ENCODE peak calls at places on chromosomes 1 and 21, in seven cellular contexts. J is heart left ventricle, G is GM12878, M is stomach, E is right lobe of liver, D is breast epithelium, Y is Peyer's patch. S is an unnamed sample.
A peak's percentile ranks its signal among the peaks of the same experiment; 100 is the strongest.

GRCh38 chr1:165327538-165327937 is 29.0 kb downstream of the LMX1A start:
- DNase-seq in J (no peak), G (no peak), M (no peak), E (no peak), D (no peak), Y (no peak), S (no peak)

GRCh38 chr1:107141491-107142369 is 891 bp downstream of the NTNG1 start:
- DNase-seq in J (no peak), G (no peak), M (no peak), E (no peak), D (no peak), Y (peak; percentile 40), S (no peak)

GRCh38 chr21:14493731-14494130 is 52.4 kb downstream of the SAMSN1 start:
- DNase-seq in J (no peak), G (no peak), M (no peak), E (no peak), D (no peak), Y (no peak), S (no peak)

GRCh38 chr1:43585596-43585995 is 54.9 kb downstream of the PTPRF start:
- DNase-seq in J (no peak), G (no peak), M (no peak), E (no peak), D (no peak), Y (peak; percentile 70), S (no peak)

GRCh38 chr1:203322480-203323179 is 17.3 kb downstream of the BTG2 start:
- DNase-seq in J (peak; percentile 46), G (no peak), M (peak; percentile 59), E (no peak), D (peak; percentile 68), Y (no peak), S (no peak)

GRCh38 chr1:54927475-54928240 is 40.7 kb upstream of the DHCR24 start:
- DNase-seq in J (peak; percentile 72), G (no peak), M (peak; percentile 35), E (no peak), D (peak; percentile 37), Y (no peak), S (peak; percentile 86)

GRCh38 chr1:6512245-6512907 is 20.9 kb upstream of the PLEKHG5 start:
- DNase-seq in J (no peak), G (no peak), M (no peak), E (peak; percentile 45), D (no peak), Y (no peak), S (no peak)

GRCh38 chr21:39121600-39122355 is 61.5 kb downstream of the PSMG1 start:
- DNase-seq in J (no peak), G (no peak), M (no peak), E (no peak), D (no peak), Y (no peak), S (no peak)

GRCh38 chr1:154810571-154810970 is 59.5 kb downstream of the KCNN3 start:
- DNase-seq in J (no peak), G (no peak), M (no peak), E (no peak), D (no peak), Y (no peak), S (no peak)

GRCh38 chr1:212260557-212261342 is 24.5 kb upstream of the PPP2R5A start:
- DNase-seq in J (no peak), G (no peak), M (no peak), E (no peak), D (peak; percentile 39), Y (no peak), S (no peak)

GRCh38 chr1:244757091-244757939 is 78.1 kb upstream of the COX20 start:
- DNase-seq in J (no peak), G (no peak), M (peak; percentile 40), E (no peak), D (no peak), Y (no peak), S (no peak)

GRCh38 chr1:109299087-109299983 is 7.5 kb downstream of the MYBPHL start:
- DNase-seq in J (peak; percentile 77), G (no peak), M (no peak), E (no peak), D (peak; percentile 88), Y (no peak), S (peak; percentile 63)

GRCh38 chr1:87113313-87113712 is 198.9 kb downstream of the HS2ST1 start:
- DNase-seq in J (no peak), G (no peak), M (no peak), E (no peak), D (no peak), Y (no peak), S (no peak)

GRCh38 chr1:173476197-173476663 is 905 bp upstream of the PRDX6 start:
- DNase-seq in J (no peak), G (no peak), M (no peak), E (no peak), D (no peak), Y (no peak), S (no peak)

GRCh38 chr1:47257224-47257623 is 25.2 kb upstream of the TAL1 start:
- DNase-seq in J (no peak), G (no peak), M (no peak), E (no peak), D (no peak), Y (no peak), S (no peak)

GRCh38 chr1:234176000-234176399 is 197.3 kb upstream of the COA6 start:
- DNase-seq in J (no peak), G (no peak), M (no peak), E (no peak), D (no peak), Y (no peak), S (no peak)

DNA sequence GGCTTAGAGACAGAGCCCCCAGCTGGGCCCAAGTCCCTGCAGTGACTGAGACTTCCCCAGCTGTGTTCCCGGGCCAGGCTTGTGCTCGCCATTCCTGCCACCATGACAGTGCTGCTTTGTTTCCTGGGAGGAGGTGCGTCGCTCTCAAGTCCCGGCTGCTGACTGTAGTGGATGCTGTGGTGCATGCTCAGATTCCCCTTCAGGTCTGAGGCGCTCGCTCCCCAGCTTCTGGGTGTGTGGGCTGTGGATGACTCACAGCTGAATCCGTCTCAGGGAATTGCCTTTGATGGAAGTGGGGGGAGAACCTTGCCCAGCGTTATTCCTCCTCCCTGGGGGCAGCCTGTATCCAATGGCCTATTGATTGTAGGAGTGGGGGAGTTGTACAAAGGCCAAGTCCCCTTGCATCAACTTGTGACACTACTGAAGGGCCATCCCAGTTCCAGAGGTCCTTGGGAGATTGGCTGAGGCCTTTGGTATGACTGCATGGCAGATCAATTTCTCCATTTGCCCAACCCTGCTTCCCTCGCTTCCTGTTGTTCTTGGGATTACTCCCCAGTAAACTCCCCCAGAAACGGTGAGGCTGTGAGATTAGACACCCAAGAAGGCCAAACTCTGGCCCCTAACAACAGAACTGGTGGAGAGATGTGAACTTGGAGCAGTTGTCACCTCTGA is 17.8 kb upstream of the POU3F1 start:
- DNase-seq in J (no peak), G (no peak), M (no peak), E (no peak), D (no peak), Y (no peak), S (no peak)
- TF ChIP-seq POLR2A in J (no peak), G (no peak), M (no peak), E (no peak), D (no peak), Y (no peak), S (no peak)

DNA sequence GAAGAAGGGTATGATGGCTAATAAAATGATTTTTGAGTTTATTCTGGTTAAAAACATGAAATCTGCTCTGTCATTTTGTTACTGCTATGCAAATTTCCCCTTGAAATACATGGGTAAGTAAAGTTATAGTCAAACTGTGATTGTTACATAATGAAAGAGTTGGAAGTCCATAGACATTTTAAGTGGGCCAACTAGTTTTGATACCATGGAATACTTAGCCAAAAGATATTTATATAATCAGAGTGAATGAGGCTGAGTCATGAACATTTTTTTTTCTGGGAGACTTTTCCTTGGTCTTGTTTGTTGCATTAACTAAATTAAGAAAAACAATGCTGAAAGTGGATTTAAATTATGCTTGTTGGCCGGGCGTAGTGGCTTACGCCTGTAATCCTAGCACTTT is 58.2 kb upstream of the MPC2 start:
- DNase-seq in J (no peak), G (no peak), M (no peak), E (no peak), D (no peak), Y (no peak), S (no peak)
- H3K36me3 ChIP-seq in J (peaks cover 51% of the 10 kb centered on the region), G (peaks cover 2% of the 10 kb centered on the region), M (peaks cover 10% of the 10 kb centered on the region), E (peaks cover 9% of the 10 kb centered on the region), D (no peaks in the 10 kb centered on the region), Y (no peaks in the 10 kb centered on the region), S (peaks cover 7% of the 10 kb centered on the region)

GRCh38 chr1:159913451-159914192 is 11.7 kb downstream of the TAGLN2 start:
- DNase-seq in J (no peak), G (no peak), M (peak; percentile 76), E (no peak), D (no peak), Y (no peak), S (no peak)
- TF ChIP-seq POLR2A in J (no peak), G (peak; percentile 61), M (no peak), E (no peak), D (no peak), Y (no peak), S (no peak)

GRCh38 chr1:53289050-53289429 is 38.8 kb downstream of the LRP8 start:
- DNase-seq in J (no peak), G (no peak), M (no peak), E (no peak), D (no peak), Y (no peak), S (no peak)
- H3K36me3 ChIP-seq in J (no peaks in the 10 kb centered on the region), G (peaks cover 30% of the 10 kb centered on the region), M (no peaks in the 10 kb centered on the region), E (no peaks in the 10 kb centered on the region), D (no peaks in the 10 kb centered on the region), Y (no peaks in the 10 kb centered on the region), S (no peaks in the 10 kb centered on the region)

DNA sequence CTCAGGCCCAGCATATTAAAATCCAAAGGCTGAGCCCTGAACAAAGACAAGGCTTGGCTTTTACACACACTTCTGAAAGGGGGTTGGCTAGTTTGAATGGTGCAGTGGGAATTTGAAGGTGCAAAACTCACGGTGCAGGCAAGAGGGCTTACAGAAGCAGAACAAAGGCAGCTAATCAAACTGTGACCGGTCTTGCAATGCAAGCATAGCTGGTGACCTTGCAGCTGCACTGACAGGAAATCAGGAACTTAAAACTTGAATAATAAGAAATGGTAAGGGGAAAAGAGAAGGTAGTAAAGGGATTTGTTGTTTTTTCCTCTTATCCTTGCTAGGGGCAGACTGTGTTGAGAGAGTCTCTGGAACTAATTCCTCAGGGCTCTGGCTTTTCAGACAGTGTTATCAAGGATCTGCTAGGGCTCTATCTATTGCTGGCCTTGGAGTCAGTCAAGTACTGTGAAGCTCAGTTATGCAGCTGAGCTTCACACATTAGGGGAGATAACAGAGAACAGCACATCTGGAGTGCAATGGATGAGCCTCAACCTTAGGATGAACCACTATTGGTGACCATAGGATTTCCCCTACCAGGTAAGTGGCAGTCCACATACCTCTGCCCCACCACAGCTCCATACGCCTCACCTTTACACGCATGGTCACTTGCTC is 97.6 kb downstream of the PPIAL4G start:
- DNase-seq in J (no peak), G (no peak), M (no peak), E (no peak), D (no peak), Y (no peak), S (no peak)
- TF ChIP-seq POLR2A in J (no peak), G (no peak), M (no peak), E (no peak), D (no peak), Y (no peak), S (no peak)